ENCODE peak calls at places on chromosomes 1 and 21, in five cellular contexts. K is IMR-90, I is mesenchymal stem cell, D is H9, C is H1. Q is an unnamed sample.

GRCh38 chr1:87121732-87122163 is 206.9 kb upstream of the LMO4 start:
- DNase-seq in I (no peak), K (peak), D (no peak), C (no peak), Q (no peak)

GRCh38 chr21:35321322-35322200 is 272.5 kb upstream of the RUNX1 start:
- DNase-seq in C (no peak), D (no peak), I (no peak), K (no peak), Q (no peak)

GRCh38 chr1:9294910-9295636 is 2.4 kb downstream of the SPSB1 start:
- DNase-seq in D (no peak), K (peak), C (no peak), I (peak), Q (no peak)

GRCh38 chr1:14913475-14914155 is 239.9 kb upstream of the TMEM51 start:
- DNase-seq in D (no peak), C (no peak), K (no peak), I (no peak), Q (no peak)

GRCh38 chr1:200237066-200237465 is 172.8 kb downstream of the ZNF281 start:
- DNase-seq in I (no peak), C (no peak), K (no peak), D (no peak), Q (no peak)

GRCh38 chr1:156910309-156910782 is 10.1 kb upstream of the LRRC71 start:
- DNase-seq in D (peak), K (no peak), C (no peak), I (no peak), Q (no peak)

GRCh38 chr1:46133181-46133658 is 791 bp upstream of the PIK3R3 start:
- DNase-seq in K (no peak), D (no peak), I (no peak), C (no peak), Q (no peak)

GRCh38 chr1:174158767-174159252 is 510 bp upstream of the RABGAP1L start:
- DNase-seq in I (no peak), D (no peak), K (no peak), C (no peak), Q (peak)

GRCh38 chr1:155037851-155038441 is 4.3 kb downstream of the DCST1 start:
- DNase-seq in K (no peak), C (no peak), I (no peak), D (no peak), Q (no peak)

GRCh38 chr1:155037043-155037442 is 3.4 kb downstream of the DCST1 start:
- DNase-seq in D (no peak), K (no peak), C (no peak), I (no peak), Q (no peak)

GRCh38 chr1:155039308-155039669 is 5.7 kb downstream of the DCST1 start:
- DNase-seq in D (no peak), K (no peak), C (no peak), I (no peak), Q (no peak)

GRCh38 chr1:155040358-155041093 is 6.9 kb downstream of the DCST1 start:
- DNase-seq in C (no peak), I (no peak), D (no peak), K (no peak), Q (no peak)

DNA sequence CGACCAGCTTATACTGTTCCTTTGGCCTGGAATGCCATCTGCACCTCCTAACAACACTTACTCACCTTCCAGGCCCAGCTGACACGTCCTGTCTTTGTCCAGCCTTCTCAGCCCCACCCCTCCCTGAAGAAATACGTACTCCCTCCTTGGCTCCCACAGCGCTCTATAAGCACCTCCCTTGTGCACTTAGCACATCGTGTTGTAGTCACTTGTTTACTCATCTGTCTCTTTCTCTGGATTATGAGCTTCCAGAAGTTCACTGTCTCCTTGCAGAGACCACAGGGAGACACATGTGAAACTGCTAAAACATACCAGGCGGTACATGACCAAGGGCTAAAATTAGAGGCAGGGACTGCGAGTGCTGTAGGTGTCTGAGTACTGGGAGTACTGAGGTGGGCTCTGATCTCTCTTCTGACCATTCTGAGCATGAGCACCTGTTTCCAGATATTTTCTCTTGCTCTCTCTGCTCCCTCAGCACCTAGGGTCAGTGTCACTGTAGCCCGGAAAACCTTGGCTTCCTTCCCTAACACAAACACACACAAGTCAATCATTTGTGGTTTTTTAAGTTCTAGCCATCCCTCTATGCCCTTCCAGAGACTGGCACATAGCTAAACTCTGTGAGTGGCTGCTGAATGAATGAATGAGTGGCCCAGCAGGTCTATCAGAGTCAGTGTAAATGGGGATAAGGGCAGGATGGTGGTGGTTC is 5.1 kb downstream of the DCST1 start:
- DNase-seq in K (peak), C (no peak), I (peak), D (no peak), Q (no peak)
- H2BK15ac ChIP-seq in K (no peak), C (peak), I (no peak), D (no peak), Q (no peak)

GRCh38 chr1:209074575-209075250 is 508.8 kb upstream of the CAMK1G start:
- DNase-seq in D (no peak), K (no peak), C (no peak), I (no peak), Q (no peak)

GRCh38 chr1:209076688-209077087 is 506.8 kb upstream of the CAMK1G start:
- DNase-seq in I (no peak), K (no peak), C (peak), D (no peak), Q (no peak)

GRCh38 chr1:209073879-209074278 is 509.6 kb upstream of the CAMK1G start:
- DNase-seq in D (no peak), K (no peak), C (no peak), I (no peak), Q (no peak)

DNA sequence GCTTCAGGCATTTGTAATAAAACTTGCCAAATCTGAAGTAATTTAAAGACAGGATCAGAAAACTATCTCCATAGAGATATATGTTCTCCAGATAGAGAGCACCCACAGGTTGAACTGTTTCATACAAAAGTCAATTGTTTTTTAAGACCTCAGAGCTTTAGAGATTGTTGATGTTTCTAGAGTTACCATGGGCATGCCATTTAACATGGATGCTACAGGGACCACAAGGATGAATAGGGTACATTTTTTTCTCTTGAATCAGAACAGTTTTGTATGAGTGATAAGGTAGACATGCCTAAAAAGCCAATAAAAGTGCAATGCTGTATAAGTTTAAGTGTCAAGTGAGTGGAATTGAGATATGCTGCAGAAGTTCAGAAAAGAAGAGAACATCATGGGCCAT is 511.0 kb upstream of the CAMK1G start:
- DNase-seq in D (no peak), K (no peak), C (no peak), I (no peak), Q (no peak)
- H3K27ac ChIP-seq in D (no peak), K (no peak), C (no peak), I (no peak), Q (no peak)

GRCh38 chr21:26845750-26846035 is 484 bp upstream of the ADAMTS1 start:
- DNase-seq in C (no peak), I (no peak), D (no peak), K (no peak), Q (no peak)

GRCh38 chr21:26844258-26845065 is 747 bp downstream of the ADAMTS1 start:
- DNase-seq in C (no peak), D (peak), K (peak), I (peak), Q (peak)

GRCh38 chr21:26845066-26845749 is at the start of gene ADAMTS1:
- DNase-seq in K (peak), D (peak), I (peak), C (peak), Q (peak)

GRCh38 chr21:26847951-26848350 is 2.7 kb upstream of the ADAMTS1 start:
- DNase-seq in K (no peak), I (no peak), D (no peak), C (no peak), Q (no peak)

GRCh38 chr21:26846036-26846931 is 1.1 kb upstream of the ADAMTS1 start:
- DNase-seq in I (peak), K (peak), D (peak), C (no peak), Q (peak)
- H3K14ac ChIP-seq in I (peak), K (peak), D (peak), C (no peak), Q (no peak)

GRCh38 chr1:22387888-22388564 is 63.6 kb upstream of the ZBTB40 start:
- DNase-seq in C (no peak), K (no peak), I (peak), D (no peak), Q (no peak)
- H2BK15ac ChIP-seq in C (no peak), K (no peak), I (no peak), D (no peak), Q (no peak)

DNA sequence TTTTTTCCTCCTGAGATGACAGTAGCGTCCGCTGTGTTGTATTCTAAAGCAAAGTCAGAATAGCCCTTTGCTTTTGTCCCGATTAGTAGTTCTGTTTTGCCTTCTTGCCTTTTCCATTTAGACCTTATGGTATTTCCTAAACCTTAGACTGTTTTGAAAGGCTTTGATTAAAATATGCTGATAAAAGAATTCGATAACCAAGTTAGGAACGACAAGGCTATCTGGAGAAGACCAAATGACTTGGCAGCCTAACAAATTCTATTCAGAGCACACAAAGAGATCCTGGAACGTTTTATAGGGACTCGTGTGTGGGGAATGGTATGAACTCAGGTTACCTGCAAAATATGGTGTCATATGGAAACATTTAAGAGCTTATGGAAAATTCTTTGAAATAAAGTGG is 42.9 kb downstream of the NFIA start:
- DNase-seq in K (no peak), I (no peak), C (no peak), D (no peak), Q (no peak)
- H3K27ac ChIP-seq in K (no peak), I (no peak), C (no peak), D (no peak), Q (no peak)

GRCh38 chr1:227911376-227911775 is 36.4 kb downstream of the WNT9A start:
- DNase-seq in K (no peak), C (no peak), I (no peak), D (no peak), Q (no peak)

GRCh38 chr1:227909188-227909587 is 38.5 kb downstream of the WNT9A start:
- DNase-seq in I (no peak), C (no peak), K (no peak), D (no peak), Q (no peak)

GRCh38 chr1:227907439-227908015 is 40.2 kb downstream of the WNT9A start:
- DNase-seq in K (no peak), D (no peak), I (no peak), C (no peak), Q (no peak)

GRCh38 chr1:227908366-227908765 is 39.4 kb downstream of the WNT9A start:
- DNase-seq in I (no peak), D (no peak), C (no peak), K (no peak), Q (no peak)

GRCh38 chr1:227910506-227910905 is 37.2 kb downstream of the WNT9A start:
- DNase-seq in D (no peak), K (no peak), I (no peak), C (no peak), Q (no peak)
- H3K14ac ChIP-seq in D (no peak), K (no peak), I (no peak), C (no peak), Q (no peak)

DNA sequence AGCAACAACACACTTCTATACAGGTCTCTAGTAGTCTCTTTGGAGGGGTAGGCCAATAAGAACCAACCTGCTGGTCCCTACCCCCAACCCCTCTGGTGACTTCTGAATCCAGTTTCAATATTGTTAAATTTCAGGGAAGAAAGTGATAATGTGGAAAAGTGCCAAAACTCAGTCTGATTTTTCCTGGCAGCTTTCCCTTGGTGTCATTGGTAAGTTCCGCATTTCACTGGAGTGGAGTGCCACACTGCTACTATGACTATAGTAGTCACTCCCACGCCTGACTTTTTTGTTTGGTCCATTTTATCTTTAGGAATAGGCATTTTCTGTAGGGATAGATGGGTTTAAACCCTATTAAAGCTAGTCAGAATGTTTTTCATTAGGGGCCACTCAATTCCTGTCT is 5.7 kb upstream of the ARID1A start:
- DNase-seq in C (no peak), I (no peak), K (no peak), D (no peak), Q (no peak)
- H2BK15ac ChIP-seq in C (no peak), I (no peak), K (no peak), D (no peak), Q (no peak)

DNA sequence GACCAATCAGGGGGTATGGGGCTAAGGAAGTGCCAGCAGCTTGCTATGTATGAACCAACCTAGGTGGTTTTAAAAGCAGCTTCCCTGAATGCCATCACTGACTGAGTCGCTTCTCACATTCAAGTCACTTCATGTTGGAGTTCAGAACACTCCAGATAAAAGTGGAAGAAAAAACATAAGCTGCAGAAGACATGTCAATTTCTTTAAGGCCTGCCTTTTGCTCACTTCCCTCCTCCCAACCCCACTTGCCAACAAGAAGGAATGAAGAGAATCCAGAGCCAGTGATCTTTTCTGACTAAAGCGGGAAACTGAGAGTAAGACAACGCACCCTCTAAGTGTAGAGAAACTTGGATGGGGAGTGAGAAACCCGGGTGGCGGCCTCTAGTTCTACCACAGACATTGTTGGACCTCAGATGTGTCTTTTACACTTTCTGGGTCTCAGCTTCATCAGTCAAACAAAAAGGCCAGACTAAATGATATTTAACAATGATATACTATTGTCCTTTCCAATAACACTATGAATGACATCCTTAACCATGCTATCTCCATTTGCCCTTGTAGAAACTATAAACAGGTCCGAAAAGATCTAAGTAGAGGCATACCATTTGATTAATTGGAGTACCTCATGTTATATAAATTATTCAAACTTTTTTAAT is 54.1 kb downstream of the LUZP1 start:
- DNase-seq in I (no peak), D (no peak), K (peak), C (no peak), Q (no peak)
- H3K27ac ChIP-seq in I (no peak), D (no peak), K (no peak), C (no peak), Q (no peak)

GRCh38 chr1:23691499-23692307 is at the start of gene RPL11:
- DNase-seq in D (peak), I (peak), K (peak), C (peak), Q (peak)

GRCh38 chr1:23694371-23694770 is 2.8 kb downstream of the RPL11 start:
- DNase-seq in C (no peak), K (no peak), D (no peak), I (no peak), Q (no peak)

GRCh38 chr1:23695667-23696066 is 4.1 kb downstream of the RPL11 start:
- DNase-seq in K (no peak), D (no peak), I (no peak), C (no peak), Q (no peak)

GRCh38 chr1:23693599-23693998 is 2.0 kb downstream of the RPL11 start:
- DNase-seq in I (no peak), K (no peak), D (no peak), C (no peak), Q (no peak)

GRCh38 chr1:23692308-23692871 is 784 bp downstream of the RPL11 start:
- DNase-seq in C (no peak), I (peak), D (no peak), K (no peak), Q (no peak)
- H3K14ac ChIP-seq in C (no peak), I (no peak), D (peak), K (peak), Q (no peak)